ENCODE peak calls at places on chromosomes 5 and 9, in seven cellular contexts. M, D, G, N, S, R and W are unnamed samples.

GRCh38 chr9:126031116-126031515 is 283.9 kb downstream of the PBX3 start:
- DNase-seq in M (no peak), R (no peak), N (no peak), G (no peak), S (no peak), D (no peak), W (no peak)

GRCh38 chr9:34413229-34413852 is 36.6 kb upstream of the MYORG start:
- DNase-seq in M (peak; percentile 70), N (no peak), D (peak; percentile 58), G (peak; percentile 43), R (peak; percentile 54), S (peak; percentile 69), W (peak; percentile 67)

GRCh38 chr5:171582849-171583248 is 163.4 kb downstream of the FGF18 start:
- DNase-seq in G (no peak), N (no peak), D (no peak), M (no peak), S (no peak), R (no peak), W (no peak)

GRCh38 chr5:13566903-13567339 is 377.6 kb downstream of the DNAH5 start:
- DNase-seq in G (peak; percentile 87), N (no peak), R (peak; percentile 9), D (no peak), M (no peak), S (peak; percentile 13), W (peak; percentile 78)

GRCh38 chr9:121369595-121370265 is at the start of gene STOM:
- DNase-seq in S (no peak), D (no peak), M (no peak), N (no peak), G (peak; percentile 83), R (peak; percentile 84), W (no peak)

GRCh38 chr5:11584008-11584407 is 320.2 kb downstream of the CTNND2 start:
- DNase-seq in N (no peak), G (no peak), D (no peak), R (no peak), S (peak; percentile 19), M (no peak), W (peak; percentile 67)

GRCh38 chr5:1637639-1638481 is 114.1 kb upstream of the LPCAT1 start:
- DNase-seq in R (no peak), G (no peak), N (no peak), M (no peak), D (no peak), S (no peak), W (no peak)

GRCh38 chr5:143241892-143242291 is 161.6 kb downstream of the NR3C1 start:
- DNase-seq in D (no peak), S (no peak), G (peak; percentile 75), M (no peak), N (no peak), R (peak; percentile 54), W (no peak)

GRCh38 chr5:16531063-16531667 is 65.6 kb upstream of the ZNF622 start:
- DNase-seq in R (no peak), S (no peak), G (no peak), D (no peak), N (no peak), M (no peak), W (no peak)

GRCh38 chr5:72163349-72163983 is 56.2 kb downstream of the MAP1B start:
- DNase-seq in M (no peak), R (peak; percentile 11), D (no peak), S (no peak), G (no peak), N (no peak), W (no peak)

GRCh38 chr9:92986175-92987110 is 39.1 kb downstream of the FGD3 start:
- DNase-seq in R (peak; percentile 1), D (no peak), M (no peak), G (no peak), S (peak; percentile 52), N (no peak), W (no peak)

GRCh38 chr5:68479524-68479923 is 264.0 kb downstream of the PIK3R1 start:
- DNase-seq in D (no peak), N (no peak), G (peak; percentile 6), M (no peak), S (no peak), R (peak; percentile 67), W (no peak)

GRCh38 chr5:151911011-151911410 is 13.6 kb downstream of the GLRA1 start:
- DNase-seq in S (no peak), M (no peak), R (no peak), N (no peak), G (no peak), D (no peak), W (no peak)
- H3K27me3 ChIP-seq in S (peaks cover 2% of the 10 kb centered on the region), M (peaks cover 3% of the 10 kb centered on the region), R (peaks cover 4% of the 10 kb centered on the region), N (peaks cover 19% of the 10 kb centered on the region), G (no peaks in the 10 kb centered on the region), D (peaks cover 15% of the 10 kb centered on the region), W (no peaks in the 10 kb centered on the region)

GRCh38 chr5:158451203-158451982 is 592.4 kb upstream of the CLINT1 start:
- DNase-seq in N (no peak), M (no peak), R (no peak), G (peak; percentile 53), D (no peak), S (peak; percentile 25), W (no peak)

GRCh38 chr5:158456241-158456640 is 597.3 kb upstream of the CLINT1 start:
- DNase-seq in D (no peak), G (no peak), R (no peak), S (no peak), N (no peak), M (no peak), W (no peak)

GRCh38 chr5:158456756-158457155 is 597.8 kb upstream of the CLINT1 start:
- DNase-seq in M (no peak), R (peak; percentile 73), D (no peak), G (peak; percentile 94), S (peak; percentile 14), N (no peak), W (peak; percentile 49)

GRCh38 chr5:158451983-158452710 is 593.2 kb upstream of the CLINT1 start:
- DNase-seq in S (no peak), M (no peak), D (no peak), R (no peak), G (no peak), N (no peak), W (no peak)

GRCh38 chr5:158450761-158451160 is 591.8 kb upstream of the CLINT1 start:
- DNase-seq in G (peak; percentile 50), D (no peak), S (no peak), M (no peak), R (peak; percentile 8), N (no peak), W (no peak)
- H4K8ac ChIP-seq in G (no peak overlapping the region), D (no peak overlapping the region), S (no peak overlapping the region), M (no peak overlapping the region), R (no peak overlapping the region), N (no peak overlapping the region), W (no peak overlapping the region)

GRCh38 chr5:43104102-43104501 is 16.6 kb upstream of the ZNF131 start:
- DNase-seq in S (no peak), R (peak; percentile 13), M (no peak), N (no peak), G (no peak), D (no peak), W (no peak)
- H2BK120ac ChIP-seq in S (no peak overlapping the region), R (no peak overlapping the region), M (no peak overlapping the region), N (no peak overlapping the region), G (peak overlapping the region; percentile 7), D (no peak overlapping the region), W (no peak overlapping the region)

DNA sequence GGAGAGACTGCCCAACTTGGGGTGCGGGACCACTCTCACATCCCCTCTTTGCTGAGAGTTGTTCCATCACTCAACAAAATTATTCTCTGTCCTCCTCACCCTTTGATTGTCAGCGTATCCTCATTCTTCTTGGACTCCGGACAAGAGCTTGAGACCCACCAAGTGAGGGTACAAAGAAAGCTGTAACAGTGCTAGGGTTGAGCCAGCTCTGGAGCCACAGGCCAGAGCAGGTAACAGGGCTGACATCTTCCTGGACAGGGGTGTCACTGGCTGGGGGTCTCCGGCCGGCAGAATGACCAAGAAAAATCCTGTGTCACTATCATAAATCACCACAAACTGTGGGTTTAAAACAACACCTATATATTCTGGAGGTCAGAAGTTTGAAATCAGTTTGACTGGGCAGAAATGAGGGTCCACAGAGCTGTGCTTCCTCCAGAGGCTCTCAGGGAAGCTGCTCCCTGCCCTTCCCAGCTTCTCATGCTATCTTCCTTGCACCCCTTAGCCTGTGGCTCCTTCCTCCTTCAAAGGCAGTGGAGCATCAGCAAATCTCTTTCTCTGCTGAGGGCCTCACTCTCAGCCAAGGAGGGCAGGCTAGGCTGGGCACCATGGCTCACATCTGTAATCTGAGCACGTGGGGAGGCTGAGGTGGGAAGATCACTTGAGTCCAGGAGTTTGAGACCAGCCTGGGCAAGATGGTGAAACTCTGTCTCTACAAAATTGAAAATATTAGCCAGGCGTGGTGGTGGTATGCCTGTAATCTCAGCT is 4.1 kb upstream of the BBLN start:
- DNase-seq in R (no peak), M (no peak), S (no peak), G (no peak), N (no peak), D (no peak), W (no peak)
- H3K27me3 ChIP-seq in R (peaks cover 3% of the 10 kb centered on the region), M (no peaks in the 10 kb centered on the region), S (no peaks in the 10 kb centered on the region), G (peaks cover 8% of the 10 kb centered on the region), N (no peaks in the 10 kb centered on the region), D (no peaks in the 10 kb centered on the region), W (no peaks in the 10 kb centered on the region)

GRCh38 chr5:176822426-176823075 is 12.2 kb downstream of the UNC5A start:
- DNase-seq in S (peak; percentile 78), R (no peak), G (no peak), M (no peak), N (no peak), D (no peak), W (no peak)
- H4K8ac ChIP-seq in S (no peak overlapping the region), R (no peak overlapping the region), G (no peak overlapping the region), M (no peak overlapping the region), N (no peak overlapping the region), D (no peak overlapping the region), W (no peak overlapping the region)